ENCODE peak calls at places on chromosome 12, in five cellular contexts. U, Z, X, N and M are unnamed samples.
A peak's percentile ranks its signal among the peaks of the same experiment; 100 is the strongest.

GRCh38 chr12:103840399-103840880 is 594 bp downstream of the NT5DC3 start:
- DNase-seq in N (no peak), Z (no peak), U (peak; percentile 15), X (no peak), M (no peak)

GRCh38 chr12:110501378-110501721 is 561 bp downstream of the VPS29 start:
- DNase-seq in X (no peak), N (peak; percentile 71), U (no peak), Z (peak; percentile 31), M (peak; percentile 46)

GRCh38 chr12:5432011-5432400 is at the start of gene NTF3:
- DNase-seq in U (peak; percentile 48), Z (peak; percentile 37), X (no peak), N (peak; percentile 24), M (no peak)

GRCh38 chr12:52130695-52131094 is 51.2 kb downstream of the SMIM41 start:
- DNase-seq in N (peak; percentile 65), U (no peak), Z (no peak), X (no peak), M (no peak)

GRCh38 chr12:102110782-102111181 is 9.1 kb downstream of the NUP37 start:
- DNase-seq in Z (no peak), X (no peak), U (no peak), N (no peak), M (no peak)

GRCh38 chr12:80320121-80320678 is 123.8 kb upstream of the PTPRQ start:
- DNase-seq in Z (no peak), N (no peak), U (peak; percentile 15), X (no peak), M (no peak)

GRCh38 chr12:102966200-102966941 is 8.9 kb downstream of the ASCL1 start:
- DNase-seq in Z (no peak), U (no peak), X (no peak), N (no peak), M (no peak)

GRCh38 chr12:68478516-68479260 is 132.0 kb upstream of the RAP1B start:
- DNase-seq in X (no peak), N (no peak), Z (no peak), U (no peak), M (no peak)

GRCh38 chr12:84508943-84509342 is 403.7 kb downstream of the SLC6A15 start:
- DNase-seq in X (no peak), N (peak; percentile 8), Z (no peak), U (no peak), M (no peak)

GRCh38 chr12:107523760-107524558 is 161.6 kb upstream of the PWP1 start:
- DNase-seq in N (peak; percentile 61), U (no peak), X (no peak), Z (no peak), M (no peak)

GRCh38 chr12:43736921-43737440 is 21.6 kb downstream of the PUS7L start:
- DNase-seq in X (no peak), Z (no peak), N (no peak), U (no peak), M (no peak)

GRCh38 chr12:113860059-113860820 is 105.9 kb downstream of the RBM19 start:
- DNase-seq in X (no peak), N (peak; percentile 75), U (peak; percentile 54), Z (no peak), M (no peak)

GRCh38 chr12:65892905-65893304 is 68.6 kb downstream of the HMGA2 start:
- DNase-seq in U (no peak), N (no peak), Z (no peak), X (no peak), M (no peak)

GRCh38 chr12:31387466-31387865 is 61.5 kb upstream of the SINHCAF start:
- DNase-seq in N (no peak), X (no peak), U (no peak), Z (no peak), M (no peak)

GRCh38 chr12:76947270-76947669 is 68.5 kb upstream of the CSRP2 start:
- DNase-seq in X (no peak), Z (no peak), U (no peak), N (no peak), M (no peak)

GRCh38 chr12:124397807-124398577 is 103.1 kb downstream of the RFLNA start:
- DNase-seq in U (no peak), Z (no peak), X (no peak), N (peak; percentile 88), M (no peak)

GRCh38 chr12:43836455-43836989 is 641 bp downstream of the TMEM117 start:
- DNase-seq in Z (no peak), N (no peak), X (no peak), U (no peak), M (no peak)

GRCh38 chr12:68118096-68118755 is 41.3 kb downstream of the IFNG start:
- DNase-seq in U (no peak), N (no peak), Z (no peak), X (no peak), M (no peak)

GRCh38 chr12:94603434-94604068 is 46.8 kb downstream of the TMCC3 start:
- DNase-seq in Z (no peak), N (no peak), U (peak; percentile 71), X (no peak), M (peak; percentile 33)

GRCh38 chr12:50185496-50185895 is 18.3 kb upstream of the CERS5 start:
- DNase-seq in Z (no peak), X (no peak), N (no peak), U (no peak), M (no peak)

GRCh38 chr12:70553391-70553859 is 83.8 kb downstream of the PTPRB start:
- DNase-seq in Z (no peak), X (no peak), U (no peak), N (peak; percentile 72), M (no peak)

GRCh38 chr12:64390275-64390851 is at the start of gene C12orf56:
- DNase-seq in X (no peak), U (peak; percentile 78), Z (no peak), N (peak; percentile 67), M (no peak)

GRCh38 chr12:108352591-108352990 is 13.5 kb upstream of the CMKLR1 start:
- DNase-seq in N (no peak), X (no peak), U (no peak), Z (no peak), M (no peak)

GRCh38 chr12:128702344-128702743 is 121.4 kb downstream of the SLC15A4 start:
- DNase-seq in Z (no peak), X (no peak), N (no peak), U (no peak), M (no peak)

GRCh38 chr12:76927170-76927784 is 48.5 kb upstream of the CSRP2 start:
- DNase-seq in U (peak; percentile 85), X (no peak), N (no peak), Z (peak; percentile 60), M (peak; percentile 16)

GRCh38 chr12:3535431-3535841 is 44.4 kb downstream of the PRMT8 start:
- DNase-seq in N (no peak), Z (no peak), X (no peak), U (no peak), M (no peak)

GRCh38 chr12:57236224-57236924 is 6.9 kb downstream of the SHMT2 start:
- DNase-seq in Z (no peak), N (no peak), U (peak; percentile 82), X (no peak), M (no peak)

GRCh38 chr12:18703916-18704315 is 33.9 kb downstream of the PLCZ1 start:
- DNase-seq in X (peak; percentile 46), Z (no peak), U (no peak), N (no peak), M (no peak)

GRCh38 chr12:64670856-64671639 is 60.8 kb downstream of the RASSF3 start:
- DNase-seq in X (peak; percentile 65), N (no peak), U (no peak), Z (no peak), M (peak; percentile 63)

GRCh38 chr12:39617887-39618286 is 1.7 kb downstream of the ABCD2 start:
- DNase-seq in X (no peak), N (no peak), Z (no peak), U (no peak), M (no peak)

GRCh38 chr12:69516950-69517349 is 46.8 kb downstream of the FRS2 start:
- DNase-seq in Z (no peak), N (no peak), X (no peak), U (no peak), M (no peak)

GRCh38 chr12:28506271-28506670 is 316.0 kb downstream of the CCDC91 start:
- DNase-seq in U (no peak), N (no peak), X (peak; percentile 20), Z (no peak), M (no peak)

GRCh38 chr12:83102499-83102898 is 415.8 kb downstream of the TMTC2 start:
- DNase-seq in N (no peak), X (no peak), Z (no peak), U (no peak), M (no peak)